ENCODE peak calls at places on chromosome 16, in five cellular contexts. Q, R, X, G and Y are unnamed samples.

GRCh38 chr16:11955713-11956123 is 9.3 kb upstream of the TNFRSF17 start:
- DNase-seq in Q (no peak), G (no peak), R (no peak), X (no peak), Y (no peak)

GRCh38 chr16:78505544-78506371 is 406.3 kb downstream of the WWOX start:
- DNase-seq in Q (no peak), R (no peak), G (peak), X (no peak), Y (no peak)

GRCh38 chr16:66858740-66859396 is 14.7 kb downstream of the CA7 start:
- DNase-seq in X (peak), G (no peak), Q (peak), R (no peak), Y (no peak)

GRCh38 chr16:57680842-57681241 is 12.7 kb downstream of the ADGRG3 start:
- DNase-seq in R (no peak), G (no peak), Q (no peak), X (no peak), Y (no peak)

GRCh38 chr16:24728891-24729242 is 584 bp upstream of the TNRC6A start:
- DNase-seq in R (no peak), Q (no peak), X (peak), G (no peak), Y (peak)

GRCh38 chr16:79158337-79158736 is 442.2 kb downstream of the MAF start:
- DNase-seq in G (no peak), R (no peak), Q (no peak), X (no peak), Y (no peak)

GRCh38 chr16:4868573-4868972 is 21.3 kb downstream of the UBN1 start:
- DNase-seq in G (no peak), Q (no peak), X (no peak), R (no peak), Y (no peak)

GRCh38 chr16:83365166-83365565 is 442.6 kb upstream of the HSBP1 start:
- DNase-seq in Q (no peak), R (no peak), X (no peak), G (no peak), Y (no peak)

GRCh38 chr16:20735504-20735903 is 6.1 kb downstream of the THUMPD1 start:
- DNase-seq in G (no peak), X (no peak), Q (no peak), R (no peak), Y (no peak)

DNA sequence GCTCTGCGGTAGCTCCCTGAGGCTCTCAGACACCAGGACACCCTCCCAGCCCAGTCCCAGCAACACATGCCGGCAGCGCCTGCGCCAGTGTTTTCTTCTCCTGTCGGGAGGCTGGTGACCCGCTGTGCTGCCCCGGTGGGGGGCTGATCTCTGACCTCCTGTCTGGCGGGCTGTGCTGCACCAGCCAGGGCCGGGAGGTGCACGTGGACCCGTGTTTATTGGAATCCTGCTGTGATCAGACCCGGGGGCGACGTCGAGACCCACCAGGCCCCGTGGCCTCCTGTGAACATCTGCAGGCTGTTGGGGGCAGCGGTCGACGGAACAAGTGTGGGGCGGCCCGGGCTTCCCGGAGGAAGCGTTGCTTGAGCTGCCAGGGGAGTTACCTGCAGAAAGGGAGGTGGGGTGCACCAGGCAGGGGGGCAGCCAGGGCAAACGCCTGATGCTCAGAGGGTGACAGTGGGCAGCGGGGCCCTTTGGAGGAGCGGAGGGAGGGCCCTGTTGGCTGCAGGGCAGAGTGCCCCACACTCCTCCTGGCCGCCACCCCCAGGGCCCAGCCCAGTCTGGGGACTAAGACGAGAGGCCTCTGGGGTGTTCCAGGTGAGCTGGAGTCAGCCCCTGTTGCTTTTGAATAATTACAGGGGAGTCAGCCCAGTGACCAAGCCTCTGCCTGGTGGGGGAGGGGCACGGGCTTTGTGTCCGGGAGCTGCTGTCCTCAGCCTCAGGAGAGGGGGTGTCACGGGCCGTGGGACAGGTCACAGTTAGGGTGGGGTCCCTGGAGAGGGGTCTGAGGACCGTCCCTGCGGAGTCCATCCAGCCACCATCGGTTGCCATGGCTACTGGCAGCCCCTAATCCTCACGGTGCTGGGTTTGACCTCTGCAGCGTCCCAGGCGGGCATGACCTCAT is 2.2 kb upstream of the SSTR5 start:
- DNase-seq in G (no peak), X (no peak), R (no peak), Q (no peak), Y (no peak)
- TF ChIP-seq ZBTB33 in G (no peak), X (no peak), R (no peak), Q (no peak), Y (no peak)

DNA sequence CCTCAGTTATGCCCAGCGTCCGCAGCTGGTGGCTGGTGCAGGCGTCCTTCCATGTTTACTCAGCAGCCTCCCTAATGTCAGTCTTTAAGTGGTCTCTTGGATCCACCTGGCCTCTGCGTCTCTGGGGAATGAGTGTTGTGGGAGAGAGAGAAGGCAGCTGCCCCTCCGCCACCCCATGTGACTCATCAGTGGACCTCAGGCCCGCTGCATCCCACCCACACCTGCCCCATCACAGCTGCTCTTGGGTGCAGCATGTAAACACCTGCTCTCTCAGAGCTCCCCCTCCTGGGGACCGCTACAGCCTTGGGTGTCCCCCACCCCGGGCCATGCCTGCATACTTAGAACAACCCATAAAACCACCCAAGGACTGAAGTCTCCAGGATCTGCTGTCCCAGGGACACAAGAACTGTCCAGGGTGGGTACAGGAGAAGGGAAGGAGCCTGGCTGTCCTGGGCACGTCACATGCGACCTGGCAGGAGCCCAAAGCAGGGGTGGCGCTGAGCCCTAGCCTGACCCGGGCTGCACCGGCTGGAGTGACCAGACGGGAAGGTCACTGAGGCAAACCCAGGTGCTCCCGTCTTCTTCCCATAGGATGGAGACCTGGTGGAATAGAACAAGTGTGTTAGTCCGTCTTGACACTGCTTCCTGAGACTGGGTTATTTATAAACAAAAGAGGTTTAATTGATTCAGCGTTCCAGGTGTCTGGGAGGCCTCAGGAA is 4.2 kb downstream of the C16orf90 start:
- DNase-seq in X (no peak), G (peak), R (no peak), Q (no peak), Y (peak)
- TF ChIP-seq ZBTB33 in X (no peak), G (no peak), R (no peak), Q (no peak), Y (no peak)

GRCh38 chr16:85541181-85541580 is 71.9 kb upstream of the GSE1 start:
- DNase-seq in G (no peak), R (no peak), Q (no peak), X (no peak), Y (no peak)

GRCh38 chr16:85542548-85542927 is 70.6 kb upstream of the GSE1 start:
- DNase-seq in Q (no peak), X (no peak), G (no peak), R (no peak), Y (peak)

GRCh38 chr16:85543998-85544397 is 69.1 kb upstream of the GSE1 start:
- DNase-seq in R (no peak), X (no peak), G (no peak), Q (no peak), Y (no peak)

GRCh38 chr16:85543536-85543935 is 69.6 kb upstream of the GSE1 start:
- DNase-seq in Q (no peak), R (no peak), G (no peak), X (no peak), Y (no peak)

DNA sequence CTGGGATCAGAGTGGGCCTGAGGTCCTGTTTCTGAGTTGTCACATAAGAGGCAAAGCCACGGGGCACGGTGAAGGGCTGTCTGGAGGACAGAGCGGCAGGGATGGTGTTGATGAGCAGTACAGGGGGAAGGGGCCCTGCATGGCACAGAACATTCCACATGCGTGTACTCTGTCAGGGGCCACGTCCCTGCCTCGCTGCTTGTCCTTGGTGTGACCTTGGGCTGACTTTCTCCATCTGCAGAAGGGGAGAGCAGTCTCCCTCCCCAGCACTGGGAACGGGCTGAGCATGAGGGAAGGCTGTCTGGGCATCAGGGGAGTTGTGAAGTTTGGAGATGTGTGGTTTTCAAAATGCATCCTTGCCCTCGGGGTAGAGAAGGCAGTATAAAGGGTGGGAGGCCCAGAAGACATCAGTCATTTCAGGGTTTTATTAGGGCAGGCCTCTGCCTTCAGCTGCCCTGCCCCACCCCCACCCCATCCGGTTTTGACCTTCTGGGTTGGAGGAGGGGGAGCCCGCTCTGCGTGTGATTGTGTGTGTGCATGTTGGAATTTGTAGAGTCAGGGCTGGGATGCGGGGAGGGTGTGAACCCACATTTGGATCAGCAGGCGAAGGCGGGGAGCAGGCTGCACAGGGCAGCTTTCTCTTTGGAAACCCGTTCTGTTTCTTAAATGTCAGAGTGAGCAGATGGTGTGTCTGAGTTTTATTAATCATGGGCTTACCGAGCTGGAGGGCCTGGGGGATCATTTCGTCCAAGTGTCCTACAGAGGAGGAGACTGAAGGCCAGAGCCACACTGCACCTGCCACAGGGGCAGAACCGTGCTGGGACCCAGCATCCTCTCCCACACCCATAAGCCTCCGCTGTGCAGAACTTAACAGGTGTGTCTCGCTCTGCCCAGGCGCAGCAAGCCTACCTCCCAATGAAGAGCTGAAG is 71.2 kb upstream of the GSE1 start:
- DNase-seq in G (no peak), X (no peak), R (no peak), Q (no peak), Y (no peak)
- TF ChIP-seq ZBTB33 in G (no peak), X (no peak), R (no peak), Q (no peak), Y (no peak)

DNA sequence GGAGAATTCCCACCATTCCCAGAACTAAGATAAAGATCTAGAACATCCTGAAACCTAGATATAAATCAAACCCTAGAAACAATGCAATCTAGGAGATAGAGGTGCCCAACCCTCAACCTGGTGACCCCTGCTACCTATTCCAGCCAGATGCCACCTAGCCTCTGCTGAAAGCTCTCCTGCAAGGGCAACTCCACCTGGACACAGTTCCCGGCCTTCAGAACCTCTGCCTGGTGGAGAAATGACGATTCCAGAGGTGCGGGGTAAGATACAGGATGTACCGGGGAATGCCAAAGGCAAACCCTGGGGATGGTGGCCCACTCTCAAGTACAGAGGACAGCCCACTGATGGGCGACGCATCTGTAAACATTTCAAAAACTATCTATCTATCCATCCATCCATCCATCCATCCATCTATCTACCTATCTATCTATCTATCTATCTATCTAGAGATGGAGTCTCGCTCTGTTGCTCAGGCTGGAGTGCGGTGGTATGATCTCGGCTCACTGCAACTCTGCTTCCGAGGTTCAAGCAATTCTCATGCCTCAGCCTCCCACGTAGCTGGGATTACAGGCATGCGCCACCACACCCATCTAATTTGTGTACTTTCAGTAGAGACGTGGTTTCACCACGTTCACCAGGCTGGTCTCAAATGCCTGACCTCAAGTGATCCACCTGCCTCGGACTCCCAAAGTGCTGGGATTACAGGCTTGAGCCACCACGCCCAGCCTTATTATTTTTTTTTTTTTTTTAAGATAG is 19.0 kb downstream of the MEAK7 start:
- DNase-seq in X (no peak), Q (no peak), G (no peak), R (no peak), Y (no peak)
- TF ChIP-seq ZBTB33 in X (no peak), Q (no peak), G (no peak), R (no peak), Y (no peak)

GRCh38 chr16:73285336-73285735 is 237.4 kb upstream of the ZFHX3 start:
- DNase-seq in R (no peak), G (no peak), X (no peak), Q (no peak), Y (no peak)
- TF ChIP-seq ZBTB33 in R (no peak), G (no peak), X (no peak), Q (no peak), Y (no peak)

DNA sequence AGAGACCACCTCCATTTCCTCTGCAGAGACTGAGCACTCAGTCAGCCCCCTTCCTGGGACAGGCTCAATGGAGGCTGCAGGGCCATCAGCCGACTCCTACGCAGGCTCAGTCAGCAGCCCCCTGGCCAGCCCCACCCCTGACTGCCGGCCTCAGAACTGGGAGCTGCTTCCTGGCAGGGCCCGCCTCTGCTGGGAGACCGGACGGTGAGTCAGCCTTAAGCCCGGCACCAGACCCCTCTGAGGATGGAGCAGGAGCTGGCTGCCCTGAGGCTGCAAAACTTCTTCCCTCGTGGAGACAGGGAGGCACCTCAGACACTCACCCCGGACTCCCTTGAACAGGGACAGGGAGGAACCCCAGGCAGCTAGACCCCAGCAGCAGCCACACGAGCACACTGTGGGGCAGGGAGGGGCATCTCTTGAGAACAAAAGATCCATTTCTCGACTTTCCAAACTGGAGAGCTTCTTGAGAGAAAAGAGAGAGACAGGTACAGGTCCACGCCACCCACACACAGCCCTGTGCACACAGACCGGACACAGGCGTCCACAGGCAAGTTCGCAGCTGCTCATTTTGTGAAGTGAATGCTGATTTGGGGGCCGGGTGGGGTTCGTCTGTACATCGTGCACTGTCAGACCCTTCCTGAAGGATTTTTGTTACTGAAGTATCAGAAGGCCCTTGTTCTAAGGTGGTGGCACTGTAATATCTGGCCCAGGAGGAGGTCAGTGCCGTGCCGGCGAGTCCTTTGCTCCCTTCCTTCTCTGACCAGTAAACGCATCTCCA is 1.3 kb upstream of the TUBB3 start:
- DNase-seq in Q (peak), X (peak), R (no peak), G (peak), Y (peak)
- TF ChIP-seq ZBTB33 in Q (no peak), X (peak), R (no peak), G (no peak), Y (no peak)